ENCODE peak calls at places on chromosomes 13 and 19, in ten cellular contexts. O is esophagus squamous epithelium, J is upper lobe of right lung, R is cardiac muscle cell, S is breast epithelium, E is GM23338, D is left ventricle myocardium inferior, Y is sigmoid colon, F is heart right ventricle, V is hepatocyte. B is an unnamed sample.

GRCh38 chr19:7986321-7987083 is 18.9 kb downstream of the ELAVL1 start:
- DNase-seq in E (no peak), D (no peak), F (no peak), S (no peak), O (no peak), R (peak; percentile 49), V (no peak), Y (no peak), J (no peak), B (no peak)

GRCh38 chr13:95714142-95714832 is 37.3 kb downstream of the DNAJC3 start:
- DNase-seq in R (peak; percentile 73), V (peak; percentile 16), E (no peak), Y (no peak), D (no peak), J (no peak), O (no peak), S (no peak), F (no peak), B (no peak)

GRCh38 chr19:7554565-7554964 is 19.0 kb downstream of the PNPLA6 start:
- DNase-seq in F (no peak), E (no peak), O (no peak), J (no peak), R (no peak), D (no peak), Y (no peak), V (no peak), S (no peak), B (no peak)

GRCh38 chr13:112838038-112838965 is 130.7 kb upstream of the MCF2L start:
- DNase-seq in S (no peak), R (no peak), F (no peak), Y (peak; percentile 61), V (no peak), O (no peak), J (no peak), D (no peak), E (no peak), B (no peak)

GRCh38 chr13:23743717-23744116 is 145.5 kb downstream of the MIPEP start:
- DNase-seq in J (no peak), O (no peak), S (no peak), F (no peak), E (no peak), V (no peak), Y (no peak), R (no peak), D (no peak), B (peak; percentile 64)

GRCh38 chr19:7833225-7834156 is 3.5 kb downstream of the EVI5L start:
- DNase-seq in R (peak; percentile 79), O (no peak), V (no peak), J (peak; percentile 93), E (no peak), D (peak; percentile 82), F (peak; percentile 77), Y (no peak), S (no peak), B (no peak)

GRCh38 chr13:73535341-73535740 is 476.5 kb downstream of the KLF5 start:
- DNase-seq in E (no peak), F (no peak), R (no peak), O (no peak), V (no peak), Y (no peak), S (no peak), D (no peak), J (no peak), B (no peak)

GRCh38 chr13:50370303-50370950 is 355.2 kb downstream of the KCNRG start:
- DNase-seq in J (no peak), S (no peak), R (no peak), V (no peak), F (no peak), E (no peak), O (no peak), Y (no peak), D (no peak), B (no peak)

GRCh38 chr13:29573190-29573589 is 22.3 kb downstream of the SLC7A1 start:
- DNase-seq in E (no peak), S (peak; percentile 72), R (peak; percentile 39), O (peak; percentile 2), D (no peak), Y (peak; percentile 82), J (no peak), F (no peak), V (no peak), B (no peak)

GRCh38 chr19:17103177-17103576 is 27.6 kb downstream of the MYO9B start:
- DNase-seq in S (no peak), J (no peak), F (no peak), E (peak; percentile 90), O (no peak), Y (no peak), V (no peak), D (no peak), R (peak; percentile 59), B (no peak)

GRCh38 chr13:74288361-74288911 is 154.2 kb upstream of the KLF12 start:
- DNase-seq in O (no peak), J (peak; percentile 60), E (peak; percentile 46), S (no peak), D (peak; percentile 26), R (no peak), Y (peak; percentile 66), V (peak; percentile 46), F (peak; percentile 35), B (no peak)

GRCh38 chr13:39879286-39880035 is 224.0 kb downstream of the COG6 start:
- DNase-seq in R (no peak), Y (no peak), S (no peak), V (no peak), J (no peak), D (no peak), F (no peak), O (no peak), E (no peak), B (no peak)

GRCh38 chr13:19150712-19151228 is 30.9 kb downstream of the TUBA3C start:
- DNase-seq in R (no peak), V (no peak), J (peak; percentile 67), S (no peak), D (no peak), F (peak; percentile 40), E (no peak), O (no peak), Y (no peak), B (no peak)

GRCh38 chr13:33285420-33286124 is at the start of gene STARD13:
- DNase-seq in F (peak; percentile 89), V (peak; percentile 96), J (peak; percentile 92), O (peak; percentile 20), S (peak; percentile 93), E (peak; percentile 95), Y (peak; percentile 98), D (peak; percentile 94), R (peak; percentile 98), B (peak; percentile 94)

GRCh38 chr13:63209330-63210017 is 1793.8 kb upstream of the PCDH20 start:
- DNase-seq in O (no peak), E (no peak), S (no peak), F (no peak), V (no peak), Y (no peak), R (no peak), D (no peak), J (no peak), B (no peak)

GRCh38 chr19:1908364-1908678 is 3.1 kb downstream of the ADAT3 start:
- DNase-seq in S (no peak), Y (no peak), O (no peak), F (no peak), J (no peak), V (no peak), E (no peak), R (no peak), D (no peak), B (no peak)
- H3K4me1 ChIP-seq in S (peaks cover 11% of the 10 kb centered on the region), Y (peaks cover 31% of the 10 kb centered on the region), O (peaks cover 47% of the 10 kb centered on the region), F (peaks cover 9% of the 10 kb centered on the region), J (peaks cover 28% of the 10 kb centered on the region), V (peaks cover 15% of the 10 kb centered on the region), E (peaks cover 12% of the 10 kb centered on the region), R (no peaks in the 10 kb centered on the region), D (peaks cover 19% of the 10 kb centered on the region), B (peaks cover 24% of the 10 kb centered on the region)

GRCh38 chr13:105785436-105785835 is 750.0 kb downstream of the EFNB2 start:
- DNase-seq in V (no peak), F (no peak), Y (no peak), D (no peak), J (no peak), E (no peak), S (no peak), O (no peak), R (no peak), B (no peak)

GRCh38 chr13:105783261-105783660 is 752.2 kb downstream of the EFNB2 start:
- DNase-seq in F (no peak), Y (no peak), V (no peak), J (no peak), O (no peak), S (no peak), R (no peak), E (no peak), D (no peak), B (no peak)

DNA sequence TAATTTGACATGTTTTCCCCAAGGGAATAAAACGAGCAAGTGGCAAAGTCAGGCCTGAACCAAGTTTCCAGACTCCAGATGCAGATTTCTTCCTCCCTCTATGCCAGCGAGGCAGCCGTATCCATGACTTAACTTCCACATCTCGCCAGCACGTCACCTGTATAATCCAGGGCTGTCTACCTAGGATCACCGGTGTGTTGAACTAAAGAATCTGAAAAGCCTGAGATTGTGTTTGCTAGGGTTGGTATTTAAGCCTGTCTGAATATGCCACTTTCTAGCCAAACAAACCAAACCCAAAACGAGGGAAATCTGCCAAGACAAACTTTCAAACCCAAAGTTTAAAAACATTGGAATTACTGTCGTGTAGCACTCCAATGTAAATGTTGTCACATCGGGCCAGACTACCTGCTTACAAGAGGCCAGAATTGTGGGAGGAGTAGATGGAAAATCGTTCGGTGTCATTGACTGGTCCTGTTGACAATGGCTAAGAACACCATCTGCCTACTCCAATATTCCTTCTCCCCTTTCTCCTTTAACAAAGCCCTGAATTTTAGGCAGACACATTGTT is 747.9 kb downstream of the EFNB2 start:
- DNase-seq in S (no peak), F (no peak), D (no peak), Y (no peak), R (no peak), E (no peak), O (no peak), J (no peak), V (no peak), B (no peak)
- H3K4me3 ChIP-seq in S (no peak overlapping the region), F (no peak overlapping the region), D (no peak overlapping the region), Y (no peak overlapping the region), R (no peak overlapping the region), E (no peak overlapping the region), O (no peak overlapping the region), J (no peak overlapping the region), V (no peak overlapping the region), B (no peak overlapping the region)

GRCh38 chr13:79548886-79549285 is 67.9 kb downstream of the NDFIP2 start:
- DNase-seq in Y (no peak), E (no peak), S (no peak), J (no peak), F (no peak), R (peak; percentile 35), V (no peak), D (no peak), O (no peak), B (no peak)
- TF ChIP-seq CTCF in Y (no peak), E (no peak), S (no peak), J (peak; percentile 5), F (peak; percentile 41), R (peak; percentile 40), V (peak; percentile 64), D (peak; percentile 46), O (peak; percentile 52), B (peak; percentile 16)

DNA sequence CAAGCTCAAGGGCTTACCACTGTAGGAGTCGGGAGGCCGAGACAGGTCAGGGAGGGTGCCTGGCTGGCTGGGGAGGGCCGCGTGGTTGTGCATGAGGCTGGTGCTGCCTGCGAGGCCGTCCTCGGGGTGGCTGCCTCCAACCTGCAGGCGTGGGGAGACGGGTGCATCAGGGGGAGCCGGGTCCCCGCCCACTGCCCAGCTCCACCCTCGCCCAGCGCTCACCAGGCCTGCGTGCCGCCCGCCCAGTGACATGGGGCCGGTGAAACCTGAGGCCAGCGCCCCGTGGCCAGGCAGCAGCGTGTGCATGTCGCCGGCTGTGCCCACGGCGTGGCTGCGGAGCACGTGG is 13.8 kb upstream of the UQCR11 start:
- DNase-seq in S (no peak), D (no peak), Y (no peak), R (no peak), F (no peak), E (no peak), O (no peak), V (no peak), J (no peak), B (no peak)
- H3K4me1 ChIP-seq in S (no peaks in the 10 kb centered on the region), D (peaks cover 21% of the 10 kb centered on the region), Y (peaks cover 38% of the 10 kb centered on the region), R (no peaks in the 10 kb centered on the region), F (peaks cover 24% of the 10 kb centered on the region), E (no peaks in the 10 kb centered on the region), O (no peaks in the 10 kb centered on the region), V (no peaks in the 10 kb centered on the region), J (no peaks in the 10 kb centered on the region), B (no peaks in the 10 kb centered on the region)